ENCODE peak calls at places on chromosomes 6 and 20, in eight cellular contexts. C is heart left ventricle, A is fibroblast of mammary gland, B is psoas muscle, X is right atrium auricular region, V is neural progenitor cell, W is cardiac muscle cell, S is choroid plexus epithelial cell. L is an unnamed sample.

GRCh38 chr6:157865249-157865648 is 42.2 kb downstream of the SNX9 start:
- DNase-seq in W (no peak), C (no peak), A (no peak), V (no peak), X (no peak), S (no peak), B (no peak), L (peak)

GRCh38 chr6:163948250-163948649 is 533.7 kb downstream of the QKI start:
- DNase-seq in C (no peak), W (no peak), B (no peak), S (no peak), V (no peak), X (no peak), A (no peak), L (no peak)

GRCh38 chr6:34986845-34987246 is 97.8 kb downstream of the ANKS1A start:
- DNase-seq in W (peak), A (peak), B (peak), S (peak), C (peak), X (peak), V (peak), L (peak)

GRCh38 chr6:155301867-155302266 is 12.4 kb downstream of the TFB1M start:
- DNase-seq in B (no peak), S (peak), X (no peak), W (no peak), V (peak), C (no peak), A (peak), L (peak)

GRCh38 chr6:2353412-2354137 is 108.2 kb upstream of the GMDS start:
- DNase-seq in V (peak), S (peak), C (peak), W (peak), B (no peak), X (peak), A (peak), L (peak)

GRCh38 chr20:53581444-53582311 is 12.0 kb downstream of the ZNF217 start:
- DNase-seq in B (no peak), W (no peak), S (no peak), V (no peak), A (no peak), C (peak), X (peak), L (no peak)

GRCh38 chr6:44542401-44543116 is 155.1 kb downstream of the CDC5L start:
- DNase-seq in W (no peak), A (no peak), B (no peak), S (peak), X (peak), C (no peak), V (peak), L (peak)

GRCh38 chr6:14453712-14454466 is 336.3 kb downstream of the CD83 start:
- DNase-seq in A (no peak), C (no peak), W (no peak), B (no peak), X (no peak), S (no peak), V (no peak), L (no peak)

GRCh38 chr20:11015440-11015839 is 341.6 kb upstream of the JAG1 start:
- DNase-seq in A (no peak), V (no peak), S (no peak), C (no peak), B (no peak), X (no peak), W (no peak), L (no peak)

GRCh38 chr6:166058064-166058739 is 109.4 kb downstream of the TBXT start:
- DNase-seq in B (no peak), W (peak), V (no peak), A (peak), S (peak), X (no peak), C (no peak), L (no peak)

GRCh38 chr6:133768656-133769295 is 120.1 kb upstream of the TCF21 start:
- DNase-seq in C (peak), B (no peak), X (peak), W (peak), S (peak), A (no peak), V (no peak), L (no peak)

GRCh38 chr6:154257074-154257473 is 99.5 kb downstream of the IPCEF1 start:
- DNase-seq in V (no peak), B (no peak), A (peak), W (no peak), C (no peak), X (no peak), S (no peak), L (no peak)

GRCh38 chr6:118371955-118372354 is 176.1 kb upstream of the PLN start:
- DNase-seq in W (no peak), B (no peak), S (no peak), A (no peak), C (no peak), X (no peak), V (no peak), L (no peak)

GRCh38 chr6:143612186-143612585 is 65.6 kb upstream of the PHACTR2 start:
- DNase-seq in C (no peak), S (no peak), B (no peak), W (no peak), V (no peak), A (no peak), X (no peak), L (no peak)

GRCh38 chr6:162251257-162251656 is 476.3 kb downstream of the PRKN start:
- DNase-seq in W (no peak), B (no peak), X (no peak), A (peak), V (peak), S (peak), C (no peak), L (no peak)

GRCh38 chr6:83044211-83044768 is 21.4 kb downstream of the UBE3D start:
- DNase-seq in C (no peak), V (no peak), B (no peak), S (no peak), A (no peak), W (no peak), X (no peak), L (no peak)

GRCh38 chr20:52001999-52002666 is 189.4 kb downstream of the ZFP64 start:
- DNase-seq in W (no peak), B (no peak), C (no peak), V (no peak), S (peak), X (no peak), A (peak), L (no peak)
- TF ChIP-seq CTCF in W (no peak), B (no peak), C (no peak), V (peak), S (peak), X (no peak), A (peak), L (peak)

GRCh38 chr6:50850860-50851259 is 32.2 kb downstream of the TFAP2B start:
- DNase-seq in W (peak), V (peak), X (no peak), C (no peak), S (no peak), B (no peak), A (no peak), L (no peak)

GRCh38 chr6:50851269-50851847 is 32.7 kb downstream of the TFAP2B start:
- DNase-seq in W (peak), C (no peak), X (no peak), A (no peak), S (no peak), V (peak), B (no peak), L (no peak)

GRCh38 chr6:50850223-50850751 is 31.6 kb downstream of the TFAP2B start:
- DNase-seq in A (no peak), C (no peak), X (no peak), W (peak), B (no peak), V (peak), S (no peak), L (no peak)

GRCh38 chr6:50849016-50849748 is 30.5 kb downstream of the TFAP2B start:
- DNase-seq in W (no peak), B (no peak), S (no peak), V (peak), C (no peak), A (no peak), X (no peak), L (no peak)

DNA sequence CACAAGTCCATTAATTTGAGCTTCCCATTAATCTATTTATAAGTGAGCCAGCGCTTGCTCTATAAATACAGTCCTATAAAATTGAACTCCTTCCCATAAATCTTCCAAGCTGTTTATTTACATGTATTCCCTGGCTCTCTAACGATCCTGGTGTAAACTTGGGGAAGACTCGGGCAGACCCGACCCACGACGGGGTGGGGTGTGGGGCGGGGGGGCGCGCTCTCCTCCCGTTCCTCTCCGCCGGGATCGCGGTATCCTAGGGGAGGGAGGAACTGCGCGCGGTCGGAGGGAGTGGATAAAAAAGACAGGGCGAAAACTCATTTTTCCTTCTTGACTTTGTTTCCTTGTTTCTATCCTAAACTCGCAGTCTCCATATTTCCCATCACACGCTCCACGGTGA is 31.1 kb downstream of the TFAP2B start:
- DNase-seq in B (no peak), A (no peak), W (no peak), X (no peak), C (no peak), V (no peak), S (no peak), L (no peak)
- H3K4me3 ChIP-seq in B (peak), A (no peak), W (peak), X (peak), C (peak), V (peak), S (no peak), L (peak)

DNA sequence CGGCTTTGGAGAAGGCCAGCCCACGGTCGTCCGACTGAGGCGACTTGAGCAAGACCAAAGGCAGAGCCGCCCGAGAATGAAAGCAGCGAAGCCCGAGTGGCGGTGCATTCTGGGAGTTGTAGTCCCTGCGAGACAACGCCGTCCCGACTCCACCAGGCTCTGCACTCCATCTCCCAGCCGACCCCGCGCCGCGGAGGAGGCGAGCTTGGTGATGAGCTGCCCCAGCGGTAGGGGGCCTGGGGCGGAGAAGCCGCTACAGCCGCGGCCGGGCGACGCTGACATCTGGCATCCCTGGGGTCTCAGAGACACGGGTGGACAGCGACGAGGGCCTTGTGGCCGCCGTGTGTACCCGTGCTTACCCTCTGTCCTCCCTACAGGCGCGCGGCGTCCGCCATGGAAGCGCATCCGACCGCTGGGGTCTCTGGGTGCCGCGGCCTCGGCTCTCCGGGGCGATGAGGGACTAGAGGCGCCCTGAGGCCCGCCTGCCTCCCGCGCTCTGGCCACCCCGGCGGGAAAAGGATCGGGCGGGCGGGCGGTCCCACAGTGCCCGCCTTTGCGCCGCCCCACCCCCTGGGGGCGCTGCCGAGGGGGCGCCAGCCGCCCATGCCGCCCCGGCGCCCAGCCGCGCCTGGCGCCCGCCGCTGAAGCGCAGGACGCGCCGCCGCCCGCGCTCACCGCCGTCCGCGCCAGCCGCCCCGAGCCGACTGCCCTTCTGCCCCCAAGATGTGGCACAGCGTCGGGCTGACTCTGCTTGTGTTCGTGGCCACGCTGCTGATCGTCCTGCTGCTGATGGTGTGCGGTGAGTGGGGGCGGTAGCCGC is at the start of gene SMIM13:
- DNase-seq in A (peak), X (peak), V (peak), B (peak), S (peak), C (peak), W (peak), L (peak)
- TF ChIP-seq CTCF in A (no peak), X (peak), V (peak), B (peak), S (peak), C (peak), W (peak), L (peak)

GRCh38 chr6:107786179-107786578 is 37.9 kb downstream of the SCML4 start:
- DNase-seq in V (no peak), X (no peak), W (no peak), S (no peak), B (no peak), A (no peak), C (no peak), L (no peak)

GRCh38 chr6:107786709-107787588 is 37.2 kb downstream of the SCML4 start:
- DNase-seq in A (no peak), S (no peak), X (no peak), V (no peak), C (no peak), W (peak), B (peak), L (no peak)

GRCh38 chr6:107789361-107789760 is 34.8 kb downstream of the SCML4 start:
- DNase-seq in W (no peak), A (no peak), V (no peak), B (no peak), S (no peak), C (no peak), X (no peak), L (no peak)

GRCh38 chr6:107784669-107785068 is 39.4 kb downstream of the SCML4 start:
- DNase-seq in A (peak), W (no peak), S (no peak), X (no peak), C (no peak), V (no peak), B (no peak), L (no peak)

DNA sequence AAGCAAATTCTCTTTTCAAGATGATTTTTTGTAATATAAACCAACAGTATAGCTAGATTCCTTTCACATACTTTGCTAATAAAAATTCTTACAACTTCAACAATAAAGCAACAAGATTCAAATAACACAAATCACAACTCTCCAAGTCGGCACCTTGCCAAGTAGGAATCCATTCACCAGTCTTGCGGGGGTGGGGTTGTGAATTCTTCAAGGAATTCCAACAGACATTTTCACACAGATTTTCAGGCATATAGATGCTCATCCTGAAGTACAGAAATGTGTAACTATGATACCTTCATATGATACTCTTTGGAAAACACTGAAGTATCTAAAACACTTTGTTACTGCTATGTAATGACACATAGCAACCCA is 36.5 kb downstream of the SCML4 start:
- DNase-seq in C (no peak), B (no peak), X (no peak), A (no peak), W (no peak), S (no peak), V (no peak), L (no peak)
- H3K4me3 ChIP-seq in C (no peak), B (no peak), X (no peak), A (no peak), W (no peak), S (no peak), V (no peak), L (no peak)

GRCh38 chr20:58150772-58151171 is 77.7 kb downstream of the ANKRD60 start:
- DNase-seq in A (no peak), V (peak), W (peak), B (no peak), S (no peak), C (no peak), X (no peak), L (no peak)
- TF ChIP-seq CTCF in A (no peak), V (no peak), W (no peak), B (no peak), S (no peak), C (no peak), X (no peak), L (no peak)

L was measured in astrocyte of the cerebellum.